ENCODE peak calls at places on chromosomes 12 and 14, in nine cellular contexts. D, N, C, Q, R, G, S, Z and Y are unnamed samples.

GRCh38 chr12:51368640-51369517 is 22.3 kb downstream of the GALNT6 start:
- DNase-seq in N (peak), D (peak), Z (no peak), G (no peak), S (no peak), C (peak), Q (peak), R (no peak), Y (peak)

GRCh38 chr14:55297611-55298323 is 26.5 kb downstream of the FBXO34 start:
- DNase-seq in Z (no peak), Q (no peak), G (no peak), C (no peak), N (peak), D (peak), R (peak), S (peak), Y (no peak)

GRCh38 chr12:25100738-25101445 is 94.1 kb downstream of the DNAI7 start:
- DNase-seq in Q (no peak), S (no peak), D (no peak), G (no peak), Z (no peak), N (no peak), C (no peak), R (no peak), Y (no peak)

GRCh38 chr14:96104469-96105057 is 65.4 kb downstream of the C14orf132 start:
- DNase-seq in Q (no peak), S (peak), C (peak), R (peak), G (peak), Z (no peak), N (no peak), D (peak), Y (no peak)

GRCh38 chr12:130147875-130148596 is 14.2 kb upstream of the FZD10 start:
- DNase-seq in Q (peak), C (no peak), G (no peak), D (no peak), Z (no peak), S (no peak), N (no peak), R (no peak), Y (no peak)

GRCh38 chr14:62213516-62213915 is 451.3 kb downstream of the SNAPC1 start:
- DNase-seq in S (peak), C (peak), R (no peak), N (no peak), D (peak), Z (no peak), G (peak), Q (no peak), Y (no peak)

GRCh38 chr12:58888131-58888783 is 32.0 kb downstream of the LRIG3 start:
- DNase-seq in N (no peak), G (peak), Q (no peak), D (peak), R (no peak), S (no peak), C (peak), Z (no peak), Y (no peak)

GRCh38 chr12:56425940-56426438 is 23.2 kb downstream of the TIMELESS start:
- DNase-seq in D (no peak), N (no peak), Q (no peak), S (no peak), R (no peak), G (no peak), C (no peak), Z (no peak), Y (no peak)

GRCh38 chr14:40204441-40205175 is 772.4 kb upstream of the FBXO33 start:
- DNase-seq in S (no peak), G (no peak), N (peak), D (no peak), C (no peak), Q (no peak), R (peak), Z (no peak), Y (peak)

GRCh38 chr12:101697197-101697929 is at the start of gene CHPT1:
- DNase-seq in R (peak), S (peak), D (peak), N (peak), C (peak), Q (peak), G (peak), Z (no peak), Y (peak)

GRCh38 chr12:67069451-67070306 is 199.5 kb upstream of the CAND1 start:
- DNase-seq in D (peak), C (peak), N (peak), Z (no peak), Q (peak), R (peak), G (peak), S (peak), Y (peak)

GRCh38 chr14:95039993-95040348 is 117.4 kb downstream of the DICER1 start:
- DNase-seq in Z (no peak), S (no peak), N (no peak), C (no peak), R (no peak), D (no peak), G (no peak), Q (no peak), Y (no peak)

GRCh38 chr12:104603545-104603973 is 146.8 kb downstream of the CHST11 start:
- DNase-seq in G (peak), S (peak), Z (peak), D (peak), Q (no peak), C (peak), N (no peak), R (no peak), Y (no peak)

GRCh38 chr12:131676544-131676943 is 34.3 kb upstream of the SFSWAP start:
- DNase-seq in C (no peak), N (no peak), R (no peak), Z (no peak), G (no peak), Q (no peak), D (no peak), S (no peak), Y (no peak)
- H2AFZ ChIP-seq in C (no peak), N (no peak), R (no peak), Z (no peak), G (no peak), Q (no peak), D (no peak), S (no peak), Y (no peak)

DNA sequence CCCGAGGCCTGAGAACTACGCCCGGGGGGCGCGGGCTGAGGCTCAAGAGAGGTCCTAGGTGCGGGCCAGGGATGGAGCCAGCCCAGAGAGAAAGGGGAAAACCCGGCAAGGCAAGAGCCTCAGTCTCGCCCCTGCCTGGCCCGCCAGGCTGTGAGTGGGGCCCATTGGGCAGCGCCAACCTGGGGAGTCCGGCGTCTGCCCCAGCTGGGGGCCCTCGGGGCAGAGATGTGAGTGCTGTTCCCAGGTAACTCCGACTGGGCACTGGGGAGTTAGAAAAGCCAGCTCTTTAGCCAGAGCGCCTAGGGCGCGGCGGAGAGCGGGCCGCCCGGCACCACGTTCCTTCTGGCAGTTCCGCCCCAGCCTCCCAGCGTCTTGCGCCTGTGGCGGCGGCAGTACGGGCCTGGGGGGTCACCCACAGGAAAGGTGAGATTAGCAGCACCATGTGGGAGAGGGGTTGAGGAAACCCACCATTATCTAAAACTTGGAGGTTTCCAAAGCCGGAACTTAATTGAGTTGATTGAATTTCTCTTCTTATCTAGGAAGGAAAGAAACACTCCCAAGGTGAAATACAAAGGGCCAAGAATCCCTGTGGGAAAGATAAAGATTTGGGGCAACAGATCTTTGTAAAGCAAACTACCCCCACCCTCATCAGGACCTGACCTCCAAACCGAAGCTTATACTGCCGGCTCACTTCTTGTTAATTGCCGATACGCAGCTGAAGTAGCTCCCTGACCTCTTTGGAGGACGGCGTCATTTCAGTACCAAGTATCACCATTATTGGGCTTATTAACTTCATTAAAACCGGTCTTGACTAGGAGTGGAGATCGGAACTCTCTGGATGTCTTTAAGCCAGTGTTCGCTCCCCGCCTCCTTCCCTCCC is 11.6 kb downstream of the OTX2 start:
- DNase-seq in C (no peak), Q (no peak), G (no peak), N (peak), Z (no peak), R (no peak), D (no peak), S (no peak), Y (peak)
- TF ChIP-seq EZH2 in C (peak), Q (no peak), G (no peak), N (peak), Z (no peak), R (no peak), D (no peak), S (no peak), Y (peak)

DNA sequence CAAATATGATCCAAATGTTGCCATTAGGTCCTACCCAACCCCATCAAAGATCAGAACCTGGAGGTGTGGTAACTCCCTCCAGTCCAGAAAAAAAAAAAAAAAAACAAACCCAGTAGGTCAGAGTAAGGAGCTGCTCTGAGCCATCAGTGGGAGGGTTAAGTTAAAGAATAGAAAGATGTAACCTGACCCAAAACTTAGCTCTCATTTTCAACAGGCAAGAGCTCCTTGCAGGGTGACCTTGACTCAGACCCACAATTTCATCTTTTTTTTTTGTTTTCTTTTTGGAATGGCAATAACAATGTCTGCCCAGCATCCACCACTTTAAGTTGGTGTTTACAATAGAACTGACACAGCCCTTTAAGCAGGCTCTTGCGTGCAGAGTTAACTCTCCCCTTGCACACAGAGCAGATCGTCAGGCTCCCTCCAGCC is 178.4 kb upstream of the EEA1 start:
- DNase-seq in N (peak), Z (no peak), S (no peak), C (no peak), G (no peak), Q (no peak), D (no peak), R (no peak), Y (no peak)
- H2AFZ ChIP-seq in N (peak), Z (no peak), S (no peak), C (no peak), G (no peak), Q (no peak), D (no peak), R (no peak), Y (no peak)

GRCh38 chr14:103104389-103104653 is 9.8 kb downstream of the EXOC3L4 start:
- DNase-seq in N (no peak), Q (no peak), C (no peak), G (no peak), Z (no peak), S (no peak), D (no peak), R (no peak), Y (no peak)
- TF ChIP-seq EZH2 in N (peak), Q (no peak), C (peak), G (no peak), Z (no peak), S (no peak), D (peak), R (no peak), Y (peak)